ENCODE peak calls at places on chromosomes 3 and 15, in eight cellular contexts. V is cardiac fibroblast; E is stimulated activated CD4-positive, alpha-beta T cell treated with anti-CD3 and anti-CD28 coated beads, Interleukin-12 subunit alpha, Interleukin-12 subunit beta, amount 100 ng/mL, for 24 hours; N is RWPE1; W is HT1080; X is vagina; S is T-helper 2 cell; P is spleen. F is an unnamed sample.

GRCh38 chr3:127224118-127224517 is 31.2 kb downstream of the PRR23E start:
- DNase-seq in V (no peak), X (peak), N (no peak), E (no peak), P (no peak), S (no peak), W (no peak), F (no peak)

GRCh38 chr15:80301472-80301871 is 49.5 kb upstream of the CTXND1 start:
- DNase-seq in E (no peak), N (no peak), P (no peak), X (no peak), W (no peak), V (no peak), S (no peak), F (no peak)

GRCh38 chr3:16286672-16287604 is 21.9 kb downstream of the OXNAD1 start:
- DNase-seq in X (no peak), P (no peak), V (peak), E (no peak), S (no peak), W (no peak), N (no peak), F (no peak)

GRCh38 chr15:52005748-52006701 is 13.0 kb upstream of the MAPK6 start:
- DNase-seq in V (peak), S (no peak), W (peak), P (no peak), X (no peak), E (no peak), N (no peak), F (no peak)

GRCh38 chr3:192060160-192060783 is 599.3 kb downstream of the PYDC2 start:
- DNase-seq in P (no peak), X (no peak), V (no peak), S (no peak), W (no peak), E (no peak), N (no peak), F (no peak)

GRCh38 chr3:43361077-43361476 is 74.7 kb downstream of the SNRK start:
- DNase-seq in V (no peak), N (no peak), E (no peak), S (no peak), X (no peak), W (no peak), P (no peak), F (no peak)

GRCh38 chr15:68399096-68400065 is 32.6 kb downstream of the ITGA11 start:
- DNase-seq in X (no peak), V (no peak), S (no peak), E (no peak), W (no peak), N (no peak), P (no peak), F (no peak)

GRCh38 chr3:115912372-115912771 is 289.1 kb downstream of the GAP43 start:
- DNase-seq in V (peak), E (no peak), W (no peak), S (no peak), P (no peak), X (no peak), N (no peak), F (no peak)

GRCh38 chr3:126545544-126545943 is 13.2 kb downstream of the C3orf22 start:
- DNase-seq in E (no peak), X (no peak), N (no peak), W (no peak), P (peak), V (no peak), S (no peak), F (no peak)

GRCh38 chr15:84600331-84600686 is 500 bp upstream of the ZSCAN2 start:
- DNase-seq in P (peak), W (peak), E (peak), X (peak), N (peak), S (peak), V (peak), F (peak)

GRCh38 chr3:94076055-94076454 is 13.2 kb downstream of the NSUN3 start:
- DNase-seq in V (no peak), X (no peak), N (no peak), E (no peak), S (no peak), W (peak), P (no peak), F (no peak)

GRCh38 chr3:63654246-63654645 is 1.8 kb downstream of the SNTN start:
- DNase-seq in W (peak), E (no peak), S (no peak), P (no peak), X (no peak), N (no peak), V (no peak), F (no peak)

GRCh38 chr3:188396251-188396650 is 242.3 kb downstream of the LPP start:
- DNase-seq in P (no peak), N (peak), W (no peak), E (no peak), S (no peak), X (no peak), V (no peak), F (no peak)

GRCh38 chr3:76873509-76874242 is 166.2 kb upstream of the ROBO2 start:
- DNase-seq in E (no peak), N (no peak), W (no peak), P (peak), V (no peak), S (no peak), X (no peak), F (no peak)

GRCh38 chr3:632571-633170 is 436.1 kb downstream of the CHL1 start:
- DNase-seq in P (no peak), X (no peak), V (peak), W (peak), N (no peak), S (no peak), E (no peak), F (peak)

GRCh38 chr15:101539492-101539891 is 50.0 kb upstream of the PCSK6 start:
- DNase-seq in E (no peak), V (no peak), X (no peak), N (no peak), S (no peak), P (peak), W (no peak), F (no peak)

GRCh38 chr3:21447471-21448205 is 303.4 kb downstream of the ZNF385D start:
- DNase-seq in W (no peak), P (no peak), E (no peak), V (peak), X (no peak), S (no peak), N (no peak), F (no peak)

GRCh38 chr3:150778793-150779401 is 15.9 kb upstream of the SIAH2 start:
- DNase-seq in S (no peak), E (no peak), X (no peak), W (no peak), N (no peak), V (no peak), P (no peak), F (no peak)

GRCh38 chr3:193869221-193870201 is 266.4 kb upstream of the HES1 start:
- DNase-seq in E (no peak), W (peak), P (peak), X (no peak), S (no peak), V (peak), N (peak), F (peak)

GRCh38 chr15:64286473-64286872 is 69.5 kb downstream of the CSNK1G1 start:
- DNase-seq in E (no peak), X (no peak), S (no peak), N (no peak), W (no peak), P (no peak), V (no peak), F (no peak)

F was measured in nucleus accumbens.